ENCODE peak calls at places on chromosomes 12 and 14, in ten cellular contexts. One of them, this sample, is unnamed.

GRCh38 chr12:96234591-96235496 is 40.7 kb downstream of the ELK3 start:
- DNase-seq in K562: no peak
- DNase-seq in IMR-90: no peak
- DNase-seq in pancreas: no peak
- DNase-seq in left lung: no peak
- DNase-seq in CD8-positive, alpha-beta T cell: no peak
- DNase-seq in brain microvascular endothelial cell: no peak
- DNase-seq in fibroblast of lung: no peak
- DNase-seq in gastrocnemius medialis: no peak
- DNase-seq in left ventricle myocardium inferior: no peak
- DNase-seq in this sample: no peak

GRCh38 chr12:111792155-111792876 is 25.6 kb downstream of the ALDH2 start:
- DNase-seq in gastrocnemius medialis: peak; percentile 70
- DNase-seq in K562: peak; percentile 69
- DNase-seq in left ventricle myocardium inferior: peak; percentile 55
- DNase-seq in left lung: peak; percentile 79
- DNase-seq in IMR-90: peak; percentile 41
- DNase-seq in CD8-positive, alpha-beta T cell: no peak
- DNase-seq in fibroblast of lung: peak; percentile 15
- DNase-seq in brain microvascular endothelial cell: peak; percentile 11
- DNase-seq in pancreas: no peak
- DNase-seq in this sample: peak; percentile 28

GRCh38 chr12:115354476-115354890 is 670.5 kb upstream of the TBX3 start:
- DNase-seq in left lung: no peak
- DNase-seq in left ventricle myocardium inferior: no peak
- DNase-seq in fibroblast of lung: no peak
- DNase-seq in pancreas: no peak
- DNase-seq in IMR-90: peak; percentile 16
- DNase-seq in CD8-positive, alpha-beta T cell: no peak
- DNase-seq in brain microvascular endothelial cell: no peak
- DNase-seq in K562: no peak
- DNase-seq in gastrocnemius medialis: no peak
- DNase-seq in this sample: no peak

GRCh38 chr12:111228916-111229666 is 139.8 kb downstream of the PHETA1 start:
- DNase-seq in left lung: no peak
- DNase-seq in IMR-90: no peak
- DNase-seq in K562: no peak
- DNase-seq in pancreas: no peak
- DNase-seq in brain microvascular endothelial cell: no peak
- DNase-seq in fibroblast of lung: no peak
- DNase-seq in left ventricle myocardium inferior: no peak
- DNase-seq in gastrocnemius medialis: no peak
- DNase-seq in CD8-positive, alpha-beta T cell: no peak
- DNase-seq in this sample: no peak

GRCh38 chr12:107322063-107322462 is 228.7 kb upstream of the CRY1 start:
- DNase-seq in K562: no peak
- DNase-seq in left lung: no peak
- DNase-seq in fibroblast of lung: no peak
- DNase-seq in pancreas: no peak
- DNase-seq in left ventricle myocardium inferior: no peak
- DNase-seq in CD8-positive, alpha-beta T cell: peak; percentile 76
- DNase-seq in gastrocnemius medialis: no peak
- DNase-seq in brain microvascular endothelial cell: no peak
- DNase-seq in IMR-90: no peak
- DNase-seq in this sample: no peak

GRCh38 chr12:107843351-107844311 is 69.1 kb downstream of the ASCL4 start:
- DNase-seq in IMR-90: no peak
- DNase-seq in K562: no peak
- DNase-seq in CD8-positive, alpha-beta T cell: no peak
- DNase-seq in gastrocnemius medialis: no peak
- DNase-seq in brain microvascular endothelial cell: no peak
- DNase-seq in left lung: no peak
- DNase-seq in fibroblast of lung: peak; percentile 12
- DNase-seq in left ventricle myocardium inferior: no peak
- DNase-seq in pancreas: peak; percentile 70
- DNase-seq in this sample: no peak

GRCh38 chr12:6494351-6494743 is 445 bp downstream of the NCAPD2 start:
- DNase-seq in K562: no peak
- DNase-seq in fibroblast of lung: no peak
- DNase-seq in pancreas: no peak
- DNase-seq in IMR-90: no peak
- DNase-seq in left ventricle myocardium inferior: no peak
- DNase-seq in left lung: no peak
- DNase-seq in gastrocnemius medialis: no peak
- DNase-seq in CD8-positive, alpha-beta T cell: no peak
- DNase-seq in brain microvascular endothelial cell: peak; percentile 10
- DNase-seq in this sample: no peak

GRCh38 chr14:89491701-89492381 is 74.8 kb upstream of the FOXN3 start:
- DNase-seq in IMR-90: peak; percentile 78
- DNase-seq in gastrocnemius medialis: no peak
- DNase-seq in K562: no peak
- DNase-seq in fibroblast of lung: peak; percentile 67
- DNase-seq in brain microvascular endothelial cell: peak; percentile 17
- DNase-seq in CD8-positive, alpha-beta T cell: no peak
- DNase-seq in pancreas: no peak
- DNase-seq in left lung: no peak
- DNase-seq in left ventricle myocardium inferior: no peak
- DNase-seq in this sample: no peak

GRCh38 chr14:94588311-94588710 is 7.1 kb downstream of the SERPINA5 start:
- DNase-seq in left ventricle myocardium inferior: no peak
- DNase-seq in IMR-90: no peak
- DNase-seq in fibroblast of lung: no peak
- DNase-seq in K562: no peak
- DNase-seq in left lung: no peak
- DNase-seq in gastrocnemius medialis: no peak
- DNase-seq in brain microvascular endothelial cell: no peak
- DNase-seq in pancreas: no peak
- DNase-seq in CD8-positive, alpha-beta T cell: no peak
- DNase-seq in this sample: no peak

GRCh38 chr14:81625343-81625742 is 91.7 kb upstream of the SEL1L start:
- DNase-seq in gastrocnemius medialis: no peak
- DNase-seq in fibroblast of lung: no peak
- DNase-seq in left ventricle myocardium inferior: no peak
- DNase-seq in CD8-positive, alpha-beta T cell: no peak
- DNase-seq in pancreas: no peak
- DNase-seq in brain microvascular endothelial cell: no peak
- DNase-seq in K562: no peak
- DNase-seq in left lung: no peak
- DNase-seq in IMR-90: no peak
- DNase-seq in this sample: peak; percentile 48

GRCh38 chr14:38208825-38209562 is 1.3 kb downstream of the SSTR1 start:
- DNase-seq in fibroblast of lung: peak; percentile 60
- DNase-seq in left lung: peak; percentile 80
- DNase-seq in left ventricle myocardium inferior: peak; percentile 13
- DNase-seq in CD8-positive, alpha-beta T cell: no peak
- DNase-seq in brain microvascular endothelial cell: no peak
- DNase-seq in IMR-90: peak; percentile 74
- DNase-seq in pancreas: peak; percentile 86
- DNase-seq in K562: no peak
- DNase-seq in gastrocnemius medialis: no peak
- DNase-seq in this sample: no peak

GRCh38 chr12:77957034-77957433 is 126.3 kb downstream of the NAV3 start:
- DNase-seq in brain microvascular endothelial cell: no peak
- DNase-seq in left ventricle myocardium inferior: no peak
- DNase-seq in fibroblast of lung: no peak
- DNase-seq in left lung: no peak
- DNase-seq in K562: no peak
- DNase-seq in IMR-90: no peak
- DNase-seq in CD8-positive, alpha-beta T cell: no peak
- DNase-seq in pancreas: no peak
- DNase-seq in gastrocnemius medialis: no peak
- DNase-seq in this sample: no peak

GRCh38 chr14:65751510-65751909 is 339.0 kb downstream of the FUT8 start:
- DNase-seq in K562: no peak
- DNase-seq in fibroblast of lung: no peak
- DNase-seq in gastrocnemius medialis: no peak
- DNase-seq in left ventricle myocardium inferior: no peak
- DNase-seq in IMR-90: no peak
- DNase-seq in pancreas: no peak
- DNase-seq in CD8-positive, alpha-beta T cell: no peak
- DNase-seq in left lung: no peak
- DNase-seq in brain microvascular endothelial cell: no peak
- DNase-seq in this sample: no peak

GRCh38 chr14:74654931-74655330 is 42.9 kb upstream of the LTBP2 start:
- DNase-seq in pancreas: no peak
- DNase-seq in K562: no peak
- DNase-seq in brain microvascular endothelial cell: no peak
- DNase-seq in IMR-90: no peak
- DNase-seq in left lung: no peak
- DNase-seq in left ventricle myocardium inferior: no peak
- DNase-seq in CD8-positive, alpha-beta T cell: no peak
- DNase-seq in fibroblast of lung: no peak
- DNase-seq in gastrocnemius medialis: no peak
- DNase-seq in this sample: no peak

GRCh38 chr12:52007982-52008510 is 1.3 kb downstream of the TAMALIN start:
- DNase-seq in CD8-positive, alpha-beta T cell: no peak
- DNase-seq in brain microvascular endothelial cell: no peak
- DNase-seq in gastrocnemius medialis: no peak
- DNase-seq in K562: no peak
- DNase-seq in IMR-90: no peak
- DNase-seq in pancreas: no peak
- DNase-seq in fibroblast of lung: no peak
- DNase-seq in left ventricle myocardium inferior: no peak
- DNase-seq in left lung: no peak
- DNase-seq in this sample: no peak

GRCh38 chr14:58626441-58626840 is 11.3 kb upstream of the DACT1 start:
- DNase-seq in left lung: no peak
- DNase-seq in CD8-positive, alpha-beta T cell: no peak
- DNase-seq in K562: no peak
- DNase-seq in left ventricle myocardium inferior: no peak
- DNase-seq in IMR-90: peak; percentile 69
- DNase-seq in gastrocnemius medialis: no peak
- DNase-seq in brain microvascular endothelial cell: no peak
- DNase-seq in pancreas: no peak
- DNase-seq in fibroblast of lung: peak; percentile 70
- DNase-seq in this sample: peak; percentile 32

GRCh38 chr14:103136388-103137271 is 13.4 kb downstream of the TNFAIP2 start:
- DNase-seq in left ventricle myocardium inferior: no peak
- DNase-seq in gastrocnemius medialis: peak; percentile 67
- DNase-seq in brain microvascular endothelial cell: peak; percentile 68
- DNase-seq in fibroblast of lung: peak; percentile 64
- DNase-seq in CD8-positive, alpha-beta T cell: no peak
- DNase-seq in IMR-90: peak; percentile 73
- DNase-seq in left lung: peak; percentile 41
- DNase-seq in pancreas: no peak
- DNase-seq in K562: peak; percentile 75
- DNase-seq in this sample: peak; percentile 63

GRCh38 chr14:22885975-22886374 is 3.0 kb downstream of the REM2 start:
- DNase-seq in CD8-positive, alpha-beta T cell: no peak
- DNase-seq in gastrocnemius medialis: no peak
- DNase-seq in IMR-90: no peak
- DNase-seq in left lung: no peak
- DNase-seq in left ventricle myocardium inferior: no peak
- DNase-seq in fibroblast of lung: no peak
- DNase-seq in K562: no peak
- DNase-seq in brain microvascular endothelial cell: no peak
- DNase-seq in pancreas: no peak
- DNase-seq in this sample: no peak
- TF ChIP-seq CTCF in CD8-positive, alpha-beta T cell: no peak
- TF ChIP-seq CTCF in gastrocnemius medialis: no peak
- TF ChIP-seq CTCF in IMR-90: no peak
- TF ChIP-seq CTCF in left lung: no peak
- TF ChIP-seq CTCF in left ventricle myocardium inferior: no peak
- TF ChIP-seq CTCF in fibroblast of lung: no peak
- TF ChIP-seq CTCF in K562: no peak
- TF ChIP-seq CTCF in brain microvascular endothelial cell: no peak
- TF ChIP-seq CTCF in pancreas: no peak
- TF ChIP-seq CTCF in this sample: no peak

GRCh38 chr12:4812621-4813327 is 92.6 kb downstream of the GALNT8 start:
- DNase-seq in K562: no peak
- DNase-seq in pancreas: no peak
- DNase-seq in fibroblast of lung: no peak
- DNase-seq in left lung: no peak
- DNase-seq in IMR-90: no peak
- DNase-seq in left ventricle myocardium inferior: no peak
- DNase-seq in gastrocnemius medialis: no peak
- DNase-seq in brain microvascular endothelial cell: no peak
- DNase-seq in CD8-positive, alpha-beta T cell: no peak
- DNase-seq in this sample: no peak

GRCh38 chr12:4813741-4814140 is 93.5 kb downstream of the GALNT8 start:
- DNase-seq in pancreas: no peak
- DNase-seq in gastrocnemius medialis: no peak
- DNase-seq in K562: no peak
- DNase-seq in CD8-positive, alpha-beta T cell: no peak
- DNase-seq in left lung: no peak
- DNase-seq in fibroblast of lung: no peak
- DNase-seq in brain microvascular endothelial cell: no peak
- DNase-seq in IMR-90: no peak
- DNase-seq in left ventricle myocardium inferior: no peak
- DNase-seq in this sample: peak; percentile 76

GRCh38 chr12:4816776-4817530 is 92.8 kb upstream of the KCNA1 start:
- DNase-seq in K562: no peak
- DNase-seq in left lung: no peak
- DNase-seq in IMR-90: no peak
- DNase-seq in brain microvascular endothelial cell: no peak
- DNase-seq in fibroblast of lung: no peak
- DNase-seq in pancreas: no peak
- DNase-seq in gastrocnemius medialis: no peak
- DNase-seq in CD8-positive, alpha-beta T cell: no peak
- DNase-seq in left ventricle myocardium inferior: no peak
- DNase-seq in this sample: no peak

GRCh38 chr12:4817813-4818212 is 91.9 kb upstream of the KCNA1 start:
- DNase-seq in gastrocnemius medialis: no peak
- DNase-seq in K562: no peak
- DNase-seq in CD8-positive, alpha-beta T cell: no peak
- DNase-seq in pancreas: no peak
- DNase-seq in left ventricle myocardium inferior: peak; percentile 33
- DNase-seq in left lung: no peak
- DNase-seq in fibroblast of lung: no peak
- DNase-seq in brain microvascular endothelial cell: no peak
- DNase-seq in IMR-90: no peak
- DNase-seq in this sample: no peak

GRCh38 chr12:4814485-4814884 is 94.3 kb downstream of the GALNT8 start:
- DNase-seq in IMR-90: no peak
- DNase-seq in left ventricle myocardium inferior: no peak
- DNase-seq in K562: no peak
- DNase-seq in left lung: no peak
- DNase-seq in gastrocnemius medialis: no peak
- DNase-seq in brain microvascular endothelial cell: no peak
- DNase-seq in pancreas: no peak
- DNase-seq in CD8-positive, alpha-beta T cell: no peak
- DNase-seq in fibroblast of lung: no peak
- DNase-seq in this sample: no peak
- H3K4me3 ChIP-seq in IMR-90: no peak overlapping the region
- H3K4me3 ChIP-seq in left ventricle myocardium inferior: no peak overlapping the region
- H3K4me3 ChIP-seq in K562: no peak overlapping the region
- H3K4me3 ChIP-seq in left lung: no peak overlapping the region
- H3K4me3 ChIP-seq in gastrocnemius medialis: no peak overlapping the region
- H3K4me3 ChIP-seq in brain microvascular endothelial cell: no peak overlapping the region
- H3K4me3 ChIP-seq in pancreas: no peak overlapping the region
- H3K4me3 ChIP-seq in CD8-positive, alpha-beta T cell: no peak overlapping the region
- H3K4me3 ChIP-seq in fibroblast of lung: no peak overlapping the region
- H3K4me3 ChIP-seq in this sample: no peak overlapping the region

GRCh38 chr12:114045333-114045732 is 79.2 kb upstream of the RBM19 start:
- DNase-seq in pancreas: no peak
- DNase-seq in K562: no peak
- DNase-seq in IMR-90: no peak
- DNase-seq in CD8-positive, alpha-beta T cell: no peak
- DNase-seq in left ventricle myocardium inferior: no peak
- DNase-seq in gastrocnemius medialis: no peak
- DNase-seq in fibroblast of lung: no peak
- DNase-seq in left lung: no peak
- DNase-seq in brain microvascular endothelial cell: no peak
- DNase-seq in this sample: peak; percentile 3
- H3K27me3 ChIP-seq in pancreas: no peaks in the 10 kb centered on the region
- H3K27me3 ChIP-seq in K562: peaks cover 7% of the 10 kb centered on the region
- H3K27me3 ChIP-seq in IMR-90: peaks cover 2% of the 10 kb centered on the region
- H3K27me3 ChIP-seq in CD8-positive, alpha-beta T cell: no peaks in the 10 kb centered on the region
- H3K27me3 ChIP-seq in left ventricle myocardium inferior: peaks cover 44% of the 10 kb centered on the region
- H3K27me3 ChIP-seq in gastrocnemius medialis: no peaks in the 10 kb centered on the region
- H3K27me3 ChIP-seq in fibroblast of lung: no peaks in the 10 kb centered on the region
- H3K27me3 ChIP-seq in left lung: peaks cover 32% of the 10 kb centered on the region
- H3K27me3 ChIP-seq in brain microvascular endothelial cell: no peaks in the 10 kb centered on the region
- H3K27me3 ChIP-seq in this sample: no peaks in the 10 kb centered on the region

GRCh38 chr12:62802981-62803380 is 132.0 kb downstream of the PPM1H start:
- DNase-seq in left ventricle myocardium inferior: no peak
- DNase-seq in CD8-positive, alpha-beta T cell: no peak
- DNase-seq in left lung: no peak
- DNase-seq in IMR-90: peak; percentile 37
- DNase-seq in gastrocnemius medialis: no peak
- DNase-seq in fibroblast of lung: no peak
- DNase-seq in pancreas: no peak
- DNase-seq in brain microvascular endothelial cell: peak; percentile 36
- DNase-seq in K562: no peak
- DNase-seq in this sample: no peak
- TF ChIP-seq CTCF in left ventricle myocardium inferior: no peak
- TF ChIP-seq CTCF in CD8-positive, alpha-beta T cell: no peak
- TF ChIP-seq CTCF in left lung: no peak
- TF ChIP-seq CTCF in IMR-90: peak; percentile 44
- TF ChIP-seq CTCF in gastrocnemius medialis: no peak
- TF ChIP-seq CTCF in fibroblast of lung: no peak
- TF ChIP-seq CTCF in pancreas: no peak
- TF ChIP-seq CTCF in brain microvascular endothelial cell: peak; percentile 35
- TF ChIP-seq CTCF in K562: peak; percentile 39
- TF ChIP-seq CTCF in this sample: no peak